ENCODE peak calls at places on chromosomes 12 and 14, in nine cellular contexts. One of them, this sample, is unnamed. For H3K4me1, the result is how much of the 10 kb centered on the place peaks cover.

GRCh38 chr12:30795660-30796507 is 41.1 kb upstream of the CAPRIN2 start:
- DNase-seq in effector memory CD4-positive, alpha-beta T cell: no peak
- DNase-seq in CD8-positive, alpha-beta memory T cell: peak
- DNase-seq in PC-3: peak
- DNase-seq in neural progenitor cell: peak
- DNase-seq in ascending aorta: peak
- DNase-seq in heart right ventricle: peak
- DNase-seq in body of pancreas: peak
- DNase-seq in aorta: peak
- DNase-seq in this sample: no peak

GRCh38 chr14:65198346-65198745 is 96.0 kb upstream of the MAX start:
- DNase-seq in CD8-positive, alpha-beta memory T cell: no peak
- DNase-seq in heart right ventricle: no peak
- DNase-seq in body of pancreas: no peak
- DNase-seq in effector memory CD4-positive, alpha-beta T cell: no peak
- DNase-seq in ascending aorta: no peak
- DNase-seq in aorta: no peak
- DNase-seq in PC-3: no peak
- DNase-seq in neural progenitor cell: no peak
- DNase-seq in this sample: no peak

GRCh38 chr14:67428501-67429031 is 16.6 kb upstream of the PLEK2 start:
- DNase-seq in ascending aorta: no peak
- DNase-seq in heart right ventricle: no peak
- DNase-seq in PC-3: peak
- DNase-seq in neural progenitor cell: no peak
- DNase-seq in aorta: no peak
- DNase-seq in CD8-positive, alpha-beta memory T cell: no peak
- DNase-seq in effector memory CD4-positive, alpha-beta T cell: no peak
- DNase-seq in body of pancreas: peak
- DNase-seq in this sample: no peak

GRCh38 chr12:132169376-132169775 is 25.1 kb downstream of the NOC4L start:
- DNase-seq in ascending aorta: no peak
- DNase-seq in body of pancreas: no peak
- DNase-seq in aorta: peak
- DNase-seq in effector memory CD4-positive, alpha-beta T cell: no peak
- DNase-seq in CD8-positive, alpha-beta memory T cell: peak
- DNase-seq in neural progenitor cell: no peak
- DNase-seq in heart right ventricle: peak
- DNase-seq in PC-3: no peak
- DNase-seq in this sample: no peak

GRCh38 chr14:20812576-20812975 is 9.9 kb upstream of the RNASE1 start:
- DNase-seq in effector memory CD4-positive, alpha-beta T cell: no peak
- DNase-seq in CD8-positive, alpha-beta memory T cell: no peak
- DNase-seq in neural progenitor cell: no peak
- DNase-seq in PC-3: no peak
- DNase-seq in aorta: no peak
- DNase-seq in heart right ventricle: no peak
- DNase-seq in ascending aorta: no peak
- DNase-seq in body of pancreas: peak
- DNase-seq in this sample: no peak

GRCh38 chr12:81819991-81820633 is 61.0 kb upstream of the PPFIA2 start:
- DNase-seq in CD8-positive, alpha-beta memory T cell: no peak
- DNase-seq in ascending aorta: no peak
- DNase-seq in neural progenitor cell: no peak
- DNase-seq in effector memory CD4-positive, alpha-beta T cell: no peak
- DNase-seq in body of pancreas: no peak
- DNase-seq in heart right ventricle: no peak
- DNase-seq in PC-3: no peak
- DNase-seq in aorta: no peak
- DNase-seq in this sample: no peak

GRCh38 chr14:31026395-31027096 is 367 bp upstream of the STRN3 start:
- DNase-seq in ascending aorta: peak
- DNase-seq in aorta: peak
- DNase-seq in neural progenitor cell: peak
- DNase-seq in heart right ventricle: peak
- DNase-seq in effector memory CD4-positive, alpha-beta T cell: peak
- DNase-seq in PC-3: peak
- DNase-seq in body of pancreas: peak
- DNase-seq in CD8-positive, alpha-beta memory T cell: peak
- DNase-seq in this sample: peak

GRCh38 chr12:2820432-2820831 is 8.0 kb downstream of the ITFG2 start:
- DNase-seq in CD8-positive, alpha-beta memory T cell: no peak
- DNase-seq in heart right ventricle: no peak
- DNase-seq in ascending aorta: no peak
- DNase-seq in aorta: no peak
- DNase-seq in PC-3: no peak
- DNase-seq in effector memory CD4-positive, alpha-beta T cell: no peak
- DNase-seq in neural progenitor cell: no peak
- DNase-seq in body of pancreas: no peak
- DNase-seq in this sample: no peak

GRCh38 chr12:128852885-128853284 is 393 bp upstream of the GLT1D1 start:
- DNase-seq in effector memory CD4-positive, alpha-beta T cell: no peak
- DNase-seq in body of pancreas: no peak
- DNase-seq in CD8-positive, alpha-beta memory T cell: no peak
- DNase-seq in ascending aorta: peak
- DNase-seq in aorta: no peak
- DNase-seq in PC-3: no peak
- DNase-seq in neural progenitor cell: no peak
- DNase-seq in heart right ventricle: no peak
- DNase-seq in this sample: no peak

GRCh38 chr14:98219638-98220037 is 1052.4 kb downstream of the BCL11B start:
- DNase-seq in heart right ventricle: no peak
- DNase-seq in body of pancreas: no peak
- DNase-seq in effector memory CD4-positive, alpha-beta T cell: no peak
- DNase-seq in CD8-positive, alpha-beta memory T cell: no peak
- DNase-seq in ascending aorta: no peak
- DNase-seq in PC-3: no peak
- DNase-seq in aorta: no peak
- DNase-seq in neural progenitor cell: no peak
- DNase-seq in this sample: no peak

GRCh38 chr12:71665109-71665476 is 992 bp downstream of the THAP2 start:
- DNase-seq in PC-3: peak
- DNase-seq in effector memory CD4-positive, alpha-beta T cell: no peak
- DNase-seq in CD8-positive, alpha-beta memory T cell: no peak
- DNase-seq in aorta: no peak
- DNase-seq in neural progenitor cell: no peak
- DNase-seq in ascending aorta: no peak
- DNase-seq in body of pancreas: no peak
- DNase-seq in heart right ventricle: no peak
- DNase-seq in this sample: no peak

GRCh38 chr12:10018390-10018789 is 8.0 kb downstream of the CLEC12B start:
- DNase-seq in neural progenitor cell: no peak
- DNase-seq in PC-3: peak
- DNase-seq in effector memory CD4-positive, alpha-beta T cell: no peak
- DNase-seq in heart right ventricle: no peak
- DNase-seq in ascending aorta: no peak
- DNase-seq in body of pancreas: no peak
- DNase-seq in aorta: no peak
- DNase-seq in CD8-positive, alpha-beta memory T cell: no peak
- DNase-seq in this sample: no peak

GRCh38 chr14:60856113-60856512 is 121.6 kb downstream of the MNAT1 start:
- DNase-seq in effector memory CD4-positive, alpha-beta T cell: no peak
- DNase-seq in heart right ventricle: no peak
- DNase-seq in neural progenitor cell: no peak
- DNase-seq in body of pancreas: no peak
- DNase-seq in aorta: no peak
- DNase-seq in ascending aorta: no peak
- DNase-seq in PC-3: no peak
- DNase-seq in CD8-positive, alpha-beta memory T cell: no peak
- DNase-seq in this sample: no peak

GRCh38 chr14:71248204-71248603 is 340.9 kb downstream of the PCNX1 start:
- DNase-seq in body of pancreas: no peak
- DNase-seq in PC-3: peak
- DNase-seq in aorta: no peak
- DNase-seq in neural progenitor cell: no peak
- DNase-seq in CD8-positive, alpha-beta memory T cell: no peak
- DNase-seq in heart right ventricle: no peak
- DNase-seq in effector memory CD4-positive, alpha-beta T cell: no peak
- DNase-seq in ascending aorta: no peak
- DNase-seq in this sample: no peak

DNA sequence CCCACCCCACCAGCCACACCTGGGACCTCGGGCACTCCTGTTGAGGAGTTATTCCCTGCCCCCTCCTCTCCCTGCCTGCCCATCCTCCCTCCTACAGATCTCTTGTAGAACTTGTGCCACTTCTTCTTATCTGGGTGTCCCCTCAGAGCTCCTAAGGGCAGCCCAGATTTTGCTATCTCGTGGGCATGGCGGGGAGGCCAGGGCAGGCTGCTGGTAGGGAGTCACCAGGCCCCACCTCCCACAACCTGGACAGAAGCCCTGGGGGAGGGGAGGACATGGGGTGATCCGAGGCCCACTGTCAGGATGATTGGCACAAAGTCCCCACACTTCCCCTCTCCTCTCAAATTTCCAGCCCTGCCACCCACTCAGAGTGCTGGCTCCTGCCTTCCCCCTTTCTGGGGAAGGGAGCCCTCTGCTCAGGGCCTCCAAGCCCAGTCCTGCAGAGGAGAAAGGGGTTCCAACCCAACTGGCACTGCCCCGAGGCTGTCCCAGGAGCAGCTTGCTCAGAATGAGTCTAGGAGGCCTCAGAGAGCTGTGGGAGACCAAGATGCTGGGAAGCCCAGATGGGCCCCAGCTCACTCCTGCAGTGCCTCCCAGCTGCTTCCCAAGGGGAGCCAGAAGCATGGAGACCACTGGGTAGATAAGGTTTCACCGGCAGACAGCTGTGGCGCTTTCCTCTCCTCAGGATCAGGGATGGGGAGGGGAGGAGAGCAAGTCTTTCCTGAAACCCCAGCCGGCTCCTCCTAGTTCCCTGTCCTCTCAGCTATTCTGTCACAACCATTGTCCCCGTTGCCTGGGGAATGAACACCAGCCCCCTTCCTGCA is 82.8 kb downstream of the B4GALNT3 start:
- DNase-seq in body of pancreas: no peak
- DNase-seq in ascending aorta: no peak
- DNase-seq in CD8-positive, alpha-beta memory T cell: no peak
- DNase-seq in aorta: no peak
- DNase-seq in PC-3: no peak
- DNase-seq in effector memory CD4-positive, alpha-beta T cell: no peak
- DNase-seq in heart right ventricle: no peak
- DNase-seq in neural progenitor cell: peak
- DNase-seq in this sample: no peak
- H3K4me1 ChIP-seq in body of pancreas: under half
- H3K4me1 ChIP-seq in ascending aorta: under half
- H3K4me1 ChIP-seq in CD8-positive, alpha-beta memory T cell: under half
- H3K4me1 ChIP-seq in aorta: under half
- H3K4me1 ChIP-seq in PC-3: under half
- H3K4me1 ChIP-seq in effector memory CD4-positive, alpha-beta T cell: under half
- H3K4me1 ChIP-seq in heart right ventricle: under half
- H3K4me1 ChIP-seq in neural progenitor cell: under half
- H3K4me1 ChIP-seq in this sample: under half

GRCh38 chr12:120249875-120250795 is 15.4 kb downstream of the PXN start:
- DNase-seq in heart right ventricle: peak
- DNase-seq in effector memory CD4-positive, alpha-beta T cell: no peak
- DNase-seq in PC-3: no peak
- DNase-seq in aorta: peak
- DNase-seq in CD8-positive, alpha-beta memory T cell: peak
- DNase-seq in body of pancreas: no peak
- DNase-seq in ascending aorta: peak
- DNase-seq in neural progenitor cell: no peak
- DNase-seq in this sample: peak

GRCh38 chr12:120249266-120249874 is 16.2 kb downstream of the PXN start:
- DNase-seq in CD8-positive, alpha-beta memory T cell: no peak
- DNase-seq in effector memory CD4-positive, alpha-beta T cell: no peak
- DNase-seq in body of pancreas: no peak
- DNase-seq in PC-3: no peak
- DNase-seq in aorta: no peak
- DNase-seq in neural progenitor cell: no peak
- DNase-seq in heart right ventricle: no peak
- DNase-seq in ascending aorta: no peak
- DNase-seq in this sample: no peak

GRCh38 chr12:120247621-120248030 is 17.9 kb downstream of the PXN start:
- DNase-seq in PC-3: peak
- DNase-seq in heart right ventricle: no peak
- DNase-seq in CD8-positive, alpha-beta memory T cell: no peak
- DNase-seq in body of pancreas: no peak
- DNase-seq in aorta: no peak
- DNase-seq in effector memory CD4-positive, alpha-beta T cell: no peak
- DNase-seq in ascending aorta: no peak
- DNase-seq in neural progenitor cell: no peak
- DNase-seq in this sample: no peak

GRCh38 chr12:120254809-120255208 is 10.7 kb downstream of the PXN start:
- DNase-seq in heart right ventricle: no peak
- DNase-seq in effector memory CD4-positive, alpha-beta T cell: no peak
- DNase-seq in body of pancreas: no peak
- DNase-seq in neural progenitor cell: no peak
- DNase-seq in CD8-positive, alpha-beta memory T cell: no peak
- DNase-seq in ascending aorta: no peak
- DNase-seq in aorta: no peak
- DNase-seq in PC-3: no peak
- DNase-seq in this sample: no peak

GRCh38 chr12:120252071-120252906 is 13.2 kb downstream of the PXN start:
- DNase-seq in PC-3: no peak
- DNase-seq in body of pancreas: no peak
- DNase-seq in effector memory CD4-positive, alpha-beta T cell: peak
- DNase-seq in heart right ventricle: no peak
- DNase-seq in ascending aorta: peak
- DNase-seq in neural progenitor cell: no peak
- DNase-seq in CD8-positive, alpha-beta memory T cell: peak
- DNase-seq in aorta: no peak
- DNase-seq in this sample: no peak
- H3K27ac ChIP-seq in PC-3: no peak
- H3K27ac ChIP-seq in body of pancreas: no peak
- H3K27ac ChIP-seq in effector memory CD4-positive, alpha-beta T cell: peak
- H3K27ac ChIP-seq in heart right ventricle: peak
- H3K27ac ChIP-seq in ascending aorta: peak
- H3K27ac ChIP-seq in neural progenitor cell: no peak
- H3K27ac ChIP-seq in CD8-positive, alpha-beta memory T cell: peak
- H3K27ac ChIP-seq in aorta: no peak
- H3K27ac ChIP-seq in this sample: no peak

GRCh38 chr12:124177951-124178316 is 117.0 kb upstream of the RFLNA start:
- DNase-seq in body of pancreas: no peak
- DNase-seq in ascending aorta: no peak
- DNase-seq in PC-3: no peak
- DNase-seq in CD8-positive, alpha-beta memory T cell: no peak
- DNase-seq in neural progenitor cell: no peak
- DNase-seq in effector memory CD4-positive, alpha-beta T cell: no peak
- DNase-seq in heart right ventricle: no peak
- DNase-seq in aorta: no peak
- DNase-seq in this sample: no peak
- H3K4me3 ChIP-seq in body of pancreas: no peak
- H3K4me3 ChIP-seq in ascending aorta: no peak
- H3K4me3 ChIP-seq in PC-3: no peak
- H3K4me3 ChIP-seq in CD8-positive, alpha-beta memory T cell: no peak
- H3K4me3 ChIP-seq in neural progenitor cell: no peak
- H3K4me3 ChIP-seq in effector memory CD4-positive, alpha-beta T cell: no peak
- H3K4me3 ChIP-seq in heart right ventricle: no peak
- H3K4me3 ChIP-seq in aorta: no peak
- H3K4me3 ChIP-seq in this sample: no peak

DNA sequence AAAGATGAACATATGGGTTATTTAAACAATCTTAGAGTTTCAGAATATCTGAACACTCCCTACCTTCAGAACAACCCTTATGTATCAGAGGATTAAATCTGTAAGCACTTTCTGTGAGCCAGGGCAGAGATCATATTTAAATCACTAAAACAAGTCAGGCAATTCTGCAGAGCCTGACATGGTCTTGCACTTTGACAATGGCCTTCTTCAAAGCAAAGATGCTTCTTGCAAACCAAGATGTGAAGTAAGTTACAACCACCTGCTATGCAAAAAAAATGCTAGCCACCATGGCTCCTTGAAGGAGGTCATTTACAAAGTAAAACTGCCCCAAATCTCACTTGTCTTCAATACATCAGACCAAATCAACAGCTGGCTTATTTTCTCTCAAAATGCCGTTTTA is 3.2 kb downstream of the PPP1CC start:
- DNase-seq in CD8-positive, alpha-beta memory T cell: no peak
- DNase-seq in heart right ventricle: no peak
- DNase-seq in aorta: no peak
- DNase-seq in neural progenitor cell: no peak
- DNase-seq in PC-3: no peak
- DNase-seq in effector memory CD4-positive, alpha-beta T cell: no peak
- DNase-seq in ascending aorta: no peak
- DNase-seq in body of pancreas: no peak
- DNase-seq in this sample: no peak
- H3K4me1 ChIP-seq in CD8-positive, alpha-beta memory T cell: half or more
- H3K4me1 ChIP-seq in heart right ventricle: half or more
- H3K4me1 ChIP-seq in aorta: under half
- H3K4me1 ChIP-seq in neural progenitor cell: under half
- H3K4me1 ChIP-seq in PC-3: under half
- H3K4me1 ChIP-seq in effector memory CD4-positive, alpha-beta T cell: under half
- H3K4me1 ChIP-seq in ascending aorta: under half
- H3K4me1 ChIP-seq in body of pancreas: under half
- H3K4me1 ChIP-seq in this sample: under half